ENCODE peak calls at places on chromosomes 7 and 10, in eight cellular contexts. B is psoas muscle; S is right lobe of liver; V is AG04450; E is naive thymus-derived CD4-positive, alpha-beta T cell; O is thyroid gland; L is SK-N-SH; M is GM23248. U is an unnamed sample.
A peak's percentile ranks its signal among the peaks of the same experiment; 100 is the strongest.

GRCh38 chr10:63064706-63065105 is 68.4 kb upstream of the NRBF2 start:
- DNase-seq in E (no peak), S (no peak), B (no peak), M (peak; percentile 37), O (no peak), L (no peak), V (no peak), U (no peak)

GRCh38 chr10:90813592-90814365 is 44.1 kb downstream of the HTR7 start:
- DNase-seq in E (no peak), V (no peak), O (no peak), M (no peak), B (no peak), S (no peak), L (no peak), U (no peak)

GRCh38 chr10:122198631-122199030 is 72.5 kb upstream of the BTBD16 start:
- DNase-seq in S (no peak), L (no peak), B (no peak), E (no peak), V (no peak), M (no peak), O (no peak), U (no peak)

GRCh38 chr7:105245398-105246099 is 143.2 kb downstream of the SRPK2 start:
- DNase-seq in B (no peak), S (no peak), O (peak; percentile 38), M (peak; percentile 14), E (no peak), L (peak; percentile 62), V (no peak), U (no peak)

GRCh38 chr7:149879801-149880738 is 6.3 kb downstream of the ATP6V0E2 start:
- DNase-seq in O (no peak), B (no peak), L (no peak), E (no peak), M (no peak), V (no peak), S (no peak), U (no peak)

GRCh38 chr10:92681306-92681823 is 8.4 kb upstream of the HHEX start:
- DNase-seq in B (no peak), E (no peak), M (no peak), V (no peak), O (no peak), S (no peak), L (no peak), U (no peak)

GRCh38 chr10:116608683-116609594 is 11.8 kb upstream of the PNLIPRP2 start:
- DNase-seq in V (no peak), O (peak; percentile 6), B (no peak), M (no peak), S (no peak), L (no peak), E (no peak), U (no peak)

GRCh38 chr7:110204527-110204926 is 886.4 kb upstream of the LRRN3 start:
- DNase-seq in M (no peak), V (no peak), B (no peak), O (no peak), E (no peak), L (no peak), S (no peak), U (no peak)

GRCh38 chr10:65571011-65571570 is 1354.7 kb upstream of the LRRTM3 start:
- DNase-seq in E (no peak), O (no peak), M (no peak), V (no peak), S (no peak), L (peak; percentile 4), B (no peak), U (no peak)

GRCh38 chr7:47906883-47907282 is 41.4 kb downstream of the PKD1L1 start:
- DNase-seq in S (no peak), V (no peak), E (no peak), B (no peak), L (no peak), O (no peak), M (no peak), U (no peak)

GRCh38 chr7:155789001-155789725 is 23.1 kb downstream of the SHH start:
- DNase-seq in L (peak; percentile 32), M (no peak), S (no peak), O (no peak), B (no peak), E (no peak), V (no peak), U (no peak)

GRCh38 chr7:8913687-8914086 is 480.3 kb downstream of the NXPH1 start:
- DNase-seq in E (no peak), O (no peak), B (no peak), S (no peak), V (no peak), L (peak; percentile 80), M (no peak), U (no peak)

GRCh38 chr10:99374526-99374925 is 45.4 kb downstream of the CNNM1 start:
- DNase-seq in V (no peak), O (peak; percentile 32), B (no peak), L (no peak), M (peak; percentile 50), E (no peak), S (no peak), U (no peak)

GRCh38 chr10:59968705-59969104 is 62.3 kb upstream of the CCDC6 start:
- DNase-seq in M (no peak), E (no peak), S (no peak), V (no peak), O (no peak), L (no peak), B (no peak), U (no peak)

GRCh38 chr10:97096327-97097153 is 89.2 kb downstream of the SLIT1 start:
- DNase-seq in M (no peak), S (no peak), O (peak; percentile 20), V (no peak), L (peak; percentile 73), E (no peak), B (peak; percentile 60), U (no peak)

GRCh38 chr7:149856-150636 is 42.3 kb upstream of the FAM20C start:
- DNase-seq in L (peak; percentile 80), B (peak; percentile 79), E (peak; percentile 57), S (peak; percentile 88), M (peak; percentile 52), O (peak; percentile 50), V (no peak), U (no peak)

GRCh38 chr7:127876393-127876792 is 154.8 kb downstream of the LRRC4 start:
- DNase-seq in M (peak; percentile 80), B (no peak), E (no peak), O (no peak), L (no peak), S (no peak), V (no peak), U (no peak)

GRCh38 chr10:126321455-126321854 is 66.8 kb downstream of the ADAM12 start:
- DNase-seq in S (no peak), L (peak; percentile 70), E (no peak), M (no peak), O (no peak), B (no peak), V (no peak), U (no peak)

GRCh38 chr7:78607099-78607498 is 808.5 kb downstream of the PHTF2 start:
- DNase-seq in B (no peak), S (no peak), V (no peak), E (no peak), L (no peak), O (no peak), M (peak; percentile 13), U (no peak)

GRCh38 chr10:12707461-12708185 is 293.9 kb downstream of the CCDC3 start:
- DNase-seq in O (peak; percentile 49), L (peak; percentile 53), B (no peak), S (peak; percentile 46), E (no peak), M (peak; percentile 88), V (peak; percentile 91), U (peak; percentile 78)

GRCh38 chr7:48548667-48549066 is 375.7 kb upstream of the CDC14C start:
- DNase-seq in M (no peak), L (no peak), B (no peak), O (no peak), E (no peak), V (no peak), S (no peak), U (no peak)

GRCh38 chr7:87058739-87059524 is 522 bp downstream of the ELAPOR2 start:
- DNase-seq in V (no peak), L (peak; percentile 68), B (peak; percentile 43), S (no peak), E (no peak), M (peak; percentile 7), O (peak; percentile 62), U (no peak)

GRCh38 chr7:143399642-143400041 is 9.0 kb downstream of the EPHA1 start:
- DNase-seq in O (no peak), B (no peak), S (no peak), L (no peak), M (no peak), E (no peak), V (no peak), U (no peak)

DNA sequence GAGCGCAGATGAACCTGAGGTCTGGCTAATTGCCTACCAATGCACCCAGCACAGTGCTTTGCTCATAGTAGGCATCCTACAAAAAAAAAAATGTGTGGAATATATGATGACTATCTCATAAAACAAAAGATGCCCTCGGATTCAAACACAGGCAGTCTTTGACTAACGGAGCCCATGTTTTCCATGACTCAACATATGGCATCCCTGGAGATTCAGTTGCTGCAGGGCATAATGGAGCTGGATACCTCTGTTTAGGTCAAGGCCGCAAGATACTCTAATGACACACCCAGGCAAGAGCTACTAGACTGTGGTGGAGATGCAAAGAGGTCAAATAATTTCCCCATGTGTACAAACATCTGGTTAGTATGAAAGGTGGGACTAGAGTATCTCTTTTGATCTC is 16.3 kb downstream of the CUBN start:
- DNase-seq in V (no peak), E (no peak), S (no peak), O (no peak), L (no peak), M (peak; percentile 20), B (no peak), U (no peak)
- H3K27ac ChIP-seq in V (no peak overlapping the region), E (no peak overlapping the region), S (no peak overlapping the region), O (no peak overlapping the region), L (no peak overlapping the region), M (no peak overlapping the region), B (no peak overlapping the region), U (peak overlapping the region; percentile 17)

GRCh38 chr10:37634351-37634880 is 223.0 kb downstream of the ZNF248 start:
- DNase-seq in V (no peak), S (no peak), B (no peak), O (no peak), E (no peak), M (no peak), L (no peak), U (no peak)
- H3K9me3 ChIP-seq in V (peaks cover 29% of the 10 kb centered on the region), S (no peaks in the 10 kb centered on the region), B (no peaks in the 10 kb centered on the region), O (no peaks in the 10 kb centered on the region), E (no peaks in the 10 kb centered on the region), M (no peaks in the 10 kb centered on the region), L (no peaks in the 10 kb centered on the region), U (no peaks in the 10 kb centered on the region)

GRCh38 chr7:71896535-71896934 is 515.6 kb downstream of the CALN1 start:
- DNase-seq in S (no peak), E (no peak), M (no peak), O (no peak), L (no peak), V (no peak), B (no peak), U (no peak)
- H3K27ac ChIP-seq in S (no peak overlapping the region), E (no peak overlapping the region), M (no peak overlapping the region), O (no peak overlapping the region), L (no peak overlapping the region), V (no peak overlapping the region), B (no peak overlapping the region), U (no peak overlapping the region)

DNA sequence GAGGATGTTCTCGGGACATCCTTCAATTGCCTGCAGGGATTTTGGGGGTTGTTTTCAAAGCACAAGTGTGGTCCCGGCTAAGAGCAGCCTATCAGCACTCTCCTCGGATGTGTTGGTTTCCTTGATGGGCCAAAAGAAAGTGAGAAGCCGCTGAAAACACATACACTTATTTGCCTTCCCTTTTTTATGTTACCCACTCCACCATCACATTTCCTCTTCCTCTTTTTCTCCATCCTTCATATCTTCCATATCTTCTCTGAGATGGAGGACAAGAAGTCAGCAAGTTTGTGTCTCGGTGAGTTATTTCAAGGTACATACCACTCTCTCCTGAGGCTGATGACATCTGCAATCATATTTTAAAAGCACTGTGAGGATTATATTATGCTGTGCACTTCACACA is 64.0 kb downstream of the ZNF33B start:
- DNase-seq in S (no peak), V (no peak), M (no peak), L (no peak), B (no peak), E (no peak), O (no peak), U (no peak)
- H3K9me3 ChIP-seq in S (no peaks in the 10 kb centered on the region), V (no peaks in the 10 kb centered on the region), M (no peaks in the 10 kb centered on the region), L (no peaks in the 10 kb centered on the region), B (no peaks in the 10 kb centered on the region), E (no peaks in the 10 kb centered on the region), O (no peaks in the 10 kb centered on the region), U (no peaks in the 10 kb centered on the region)

U was measured in ascending aorta.